ENCODE peak calls at places on chromosomes 1 and 21, in seven cellular contexts. E is EL, S is germinal center, X is cardiac muscle cell, A is GM12892, H is T-cell, F is fibroblast of lung. U is an unnamed sample.

GRCh38 chr1:230495891-230496385 is 69.8 kb upstream of the PGBD5 start:
- DNase-seq in H (no peak), F (no peak), A (no peak), E (peak; percentile 17), S (no peak), X (peak; percentile 35), U (no peak)

GRCh38 chr1:231421616-231421970 is 494 bp downstream of the EGLN1 start:
- DNase-seq in E (peak; percentile 49), H (peak; percentile 41), S (no peak), F (peak; percentile 42), X (peak; percentile 57), A (peak; percentile 13), U (no peak)

GRCh38 chr21:34743285-34743684 is 74.5 kb downstream of the CLIC6 start:
- DNase-seq in A (no peak), E (no peak), H (no peak), F (no peak), S (no peak), X (no peak), U (no peak)

GRCh38 chr1:171366099-171366498 is 52.1 kb downstream of the FMO4 start:
- DNase-seq in X (peak; percentile 80), F (peak; percentile 88), S (no peak), A (no peak), E (no peak), H (no peak), U (no peak)

GRCh38 chr1:24725209-24725651 is 20.0 kb upstream of the CLIC4 start:
- DNase-seq in H (no peak), S (no peak), A (no peak), F (no peak), X (peak; percentile 52), E (peak; percentile 78), U (no peak)

GRCh38 chr1:13855554-13855953 is 155.6 kb downstream of the PRDM2 start:
- DNase-seq in F (no peak), A (no peak), E (no peak), H (no peak), X (no peak), S (no peak), U (no peak)

GRCh38 chr1:227736814-227737432 is 1.7 kb downstream of the SNAP47 start:
- DNase-seq in A (no peak), F (no peak), E (no peak), S (no peak), X (no peak), H (no peak), U (peak; percentile 53)

GRCh38 chr1:56107278-56107643 is 472.1 kb downstream of the PLPP3 start:
- DNase-seq in E (no peak), X (no peak), H (no peak), S (no peak), F (no peak), A (no peak), U (no peak)

GRCh38 chr1:46221749-46222148 is 18.6 kb downstream of the LURAP1 start:
- DNase-seq in A (no peak), E (no peak), F (no peak), H (no peak), S (no peak), X (no peak), U (no peak)

GRCh38 chr1:218479436-218480115 is 134.4 kb downstream of the TGFB2 start:
- DNase-seq in H (no peak), A (no peak), X (peak; percentile 83), S (no peak), E (peak; percentile 90), F (no peak), U (no peak)

GRCh38 chr1:60857851-60858250 is 224.5 kb upstream of the NFIA start:
- DNase-seq in H (no peak), S (no peak), X (no peak), A (no peak), F (no peak), E (no peak), U (no peak)

GRCh38 chr1:37875833-37876232 is 16.4 kb upstream of the MTF1 start:
- DNase-seq in A (no peak), H (no peak), X (peak; percentile 16), E (no peak), F (no peak), S (no peak), U (no peak)

GRCh38 chr1:183995322-183996035 is 42.0 kb downstream of the COLGALT2 start:
- DNase-seq in E (no peak), X (peak; percentile 36), H (no peak), F (peak; percentile 36), A (no peak), S (no peak), U (no peak)

GRCh38 chr1:94765958-94766357 is 54.2 kb upstream of the SLC44A3 start:
- DNase-seq in E (no peak), F (no peak), X (no peak), S (no peak), A (no peak), H (no peak), U (no peak)

GRCh38 chr1:27785763-27786162 is 12.7 kb downstream of the STX12 start:
- DNase-seq in A (no peak), X (no peak), S (no peak), F (no peak), E (peak; percentile 43), H (no peak), U (no peak)

GRCh38 chr1:82565546-82565945 is 764.8 kb downstream of the ADGRL2 start:
- DNase-seq in F (peak; percentile 57), X (peak; percentile 61), H (no peak), S (no peak), E (peak; percentile 73), A (no peak), U (no peak)

GRCh38 chr21:40567511-40567910 is 279.4 kb downstream of the DSCAM start:
- DNase-seq in E (no peak), X (no peak), S (no peak), H (no peak), A (no peak), F (no peak), U (no peak)

GRCh38 chr1:94803517-94804441 is 16.4 kb upstream of the SLC44A3 start:
- DNase-seq in F (peak; percentile 52), E (no peak), X (peak; percentile 55), S (no peak), A (no peak), H (no peak), U (no peak)

GRCh38 chr1:10286244-10286643 is 75.9 kb downstream of the KIF1B start:
- DNase-seq in X (no peak), F (peak; percentile 1), A (no peak), E (no peak), S (no peak), H (no peak), U (no peak)

GRCh38 chr1:152623203-152623844 is 421 bp upstream of the LCE3A start:
- DNase-seq in A (peak; percentile 37), F (no peak), S (peak; percentile 31), X (no peak), H (peak; percentile 5), E (no peak), U (no peak)

GRCh38 chr1:53342735-53343470 is 15.0 kb upstream of the LRP8 start:
- DNase-seq in E (no peak), H (no peak), A (no peak), X (no peak), S (no peak), F (no peak), U (no peak)

GRCh38 chr21:44082648-44083436 is 24.4 kb upstream of the PWP2 start:
- DNase-seq in H (no peak), S (no peak), F (no peak), X (no peak), A (no peak), E (no peak), U (peak; percentile 57)

U was measured in cardiac septum.